ENCODE peak calls at places on chromosomes 7 and 10, in nine cellular contexts. X is NCI-H748 treated with DMSO at 0.1 percent for 48 hours; M is stimulated activated CD8-positive, alpha-beta memory T cell treated with anti-CD3 and anti-CD28 coated beads, Interleukin-15, amount 100 ng/mL, for 4 hours; U is NCI-H1092 treated with DMSO at 0.1 percent for 48 hours; R is occipital lobe; C is retina; V is CD8-positive, alpha-beta T cell; K is hepatocyte; Y is GM23338. T is an unnamed sample.

GRCh38 chr7:91657386-91658120 is 222.9 kb downstream of the MTERF1 start:
- DNase-seq in X (no peak), M (no peak), U (no peak), R (no peak), C (no peak), V (no peak), K (no peak), Y (peak), T (no peak)

GRCh38 chr10:15348579-15348978 is 22.5 kb downstream of the FAM171A1 start:
- DNase-seq in X (no peak), M (no peak), U (no peak), R (no peak), C (no peak), V (no peak), K (no peak), Y (peak), T (no peak)

GRCh38 chr7:127584648-127585043 is 750 bp downstream of the GCC1 start:
- DNase-seq in X (no peak), M (no peak), U (no peak), R (no peak), C (no peak), V (no peak), K (no peak), Y (no peak), T (no peak)

GRCh38 chr7:101632641-101633040 is 3.5 kb upstream of the MYL10 start:
- DNase-seq in X (no peak), M (no peak), U (no peak), R (no peak), C (no peak), V (no peak), K (no peak), Y (no peak), T (no peak)

GRCh38 chr10:79401015-79401921 is 44.2 kb downstream of the ZCCHC24 start:
- DNase-seq in X (no peak), M (no peak), U (no peak), R (no peak), C (no peak), V (no peak), K (no peak), Y (no peak), T (no peak)

GRCh38 chr10:125881192-125881591 is at the start of gene DHX32:
- DNase-seq in X (no peak), M (no peak), U (no peak), R (no peak), C (peak), V (no peak), K (no peak), Y (peak), T (no peak)

GRCh38 chr7:87218941-87219544 is 489 bp downstream of the TMEM243 start:
- DNase-seq in X (no peak), M (peak), U (no peak), R (peak), C (no peak), V (no peak), K (peak), Y (peak), T (no peak)

GRCh38 chr7:136874393-136875032 is 6.1 kb downstream of the CHRM2 start:
- DNase-seq in X (peak), M (no peak), U (peak), R (no peak), C (no peak), V (no peak), K (peak), Y (peak), T (peak)

GRCh38 chr10:359093-359492 is 223.8 kb downstream of the ZMYND11 start:
- DNase-seq in X (no peak), M (no peak), U (no peak), R (peak), C (peak), V (no peak), K (no peak), Y (no peak), T (no peak)

GRCh38 chr10:17643339-17643754 is 604 bp upstream of the STAM start:
- DNase-seq in X (peak), M (no peak), U (peak), R (peak), C (no peak), V (no peak), K (peak), Y (peak), T (no peak)

GRCh38 chr10:60025279-60025678 is 118.9 kb upstream of the CCDC6 start:
- DNase-seq in X (no peak), M (no peak), U (no peak), R (no peak), C (no peak), V (no peak), K (no peak), Y (no peak), T (no peak)